ENCODE peak calls at places on chromosomes 13 and 19, in eight cellular contexts. Z is fibroblast of lung; I is cardiac muscle cell; Q is GM23248; F is CD8-positive, alpha-beta T cell; P is WERI-Rb-1; L is NB4; C is fibroblast of villous mesenchyme. K is an unnamed sample.

GRCh38 chr19:39351537-39352037 is 9.4 kb downstream of the SAMD4B start:
- DNase-seq in C (peak), F (no peak), L (no peak), Z (no peak), Q (peak), P (no peak), I (peak), K (no peak)

GRCh38 chr13:44409595-44409994 is 36.0 kb downstream of the SERP2 start:
- DNase-seq in L (no peak), Q (no peak), Z (no peak), F (no peak), P (no peak), I (no peak), C (no peak), K (no peak)

GRCh38 chr13:41499452-41499851 is 42.1 kb downstream of the RGCC start:
- DNase-seq in P (no peak), Q (no peak), I (no peak), F (no peak), C (no peak), L (no peak), Z (no peak), K (no peak)

GRCh38 chr13:99269627-99270252 is 11.6 kb upstream of the GPR18 start:
- DNase-seq in L (peak), C (peak), Q (peak), I (peak), F (no peak), Z (peak), P (peak), K (no peak)

GRCh38 chr19:41479757-41480191 is 36.8 kb downstream of the ERICH4 start:
- DNase-seq in Z (no peak), C (no peak), F (no peak), I (peak), L (peak), Q (no peak), P (no peak), K (no peak)

GRCh38 chr13:78820541-78820940 is 161.6 kb upstream of the OBI1 start:
- DNase-seq in Q (no peak), I (no peak), C (no peak), P (peak), F (no peak), L (no peak), Z (no peak), K (no peak)

GRCh38 chr19:6056801-6057650 is 53.3 kb downstream of the RFX2 start:
- DNase-seq in I (peak), F (no peak), Q (peak), Z (peak), C (peak), L (peak), P (no peak), K (peak)

GRCh38 chr13:113275387-113275786 is 21.7 kb upstream of the LAMP1 start:
- DNase-seq in L (peak), Q (peak), Z (peak), C (peak), I (peak), F (no peak), P (peak), K (peak)

GRCh38 chr13:112248406-112248760 is 127.8 kb upstream of the SPACA7 start:
- DNase-seq in F (no peak), P (no peak), C (no peak), Q (no peak), Z (no peak), L (no peak), I (no peak), K (no peak)

GRCh38 chr13:39245688-39246087 is 207.4 kb downstream of the NHLRC3 start:
- DNase-seq in I (no peak), Z (no peak), C (no peak), F (no peak), P (no peak), L (no peak), Q (no peak), K (no peak)

GRCh38 chr19:45439190-45439568 is 15.5 kb upstream of the ERCC1 start:
- DNase-seq in P (no peak), I (no peak), Z (no peak), L (no peak), F (no peak), C (no peak), Q (no peak), K (no peak)
- H3K4me3 ChIP-seq in P (peak), I (peak), Z (no peak), L (peak), F (peak), C (peak), Q (peak), K (no peak)

DNA sequence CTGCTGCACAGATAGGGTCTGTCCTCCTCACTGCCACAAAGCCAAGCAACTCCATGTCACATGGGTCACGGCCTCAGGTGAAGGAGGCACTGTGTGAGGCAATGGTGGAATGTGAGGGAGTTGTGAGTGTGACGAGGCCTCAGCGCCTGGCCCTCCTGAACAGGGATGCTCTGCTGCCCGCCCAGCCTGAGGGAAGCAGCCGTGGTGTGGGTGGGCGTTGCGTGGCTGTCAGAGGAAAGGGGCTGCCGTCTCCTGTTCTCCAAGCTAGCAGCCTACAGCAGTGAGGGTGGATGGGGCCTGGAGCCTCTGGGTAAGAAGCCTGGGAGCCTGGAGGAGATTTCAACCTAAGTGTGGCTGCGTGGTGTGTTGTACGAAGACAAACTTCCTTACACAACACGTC is 125.0 kb downstream of the COL4A1 start:
- DNase-seq in Z (no peak), P (no peak), Q (no peak), L (no peak), C (no peak), F (no peak), I (no peak), K (no peak)
- H3K4me3 ChIP-seq in Z (no peak), P (no peak), Q (no peak), L (no peak), C (no peak), F (no peak), I (no peak), K (no peak)

DNA sequence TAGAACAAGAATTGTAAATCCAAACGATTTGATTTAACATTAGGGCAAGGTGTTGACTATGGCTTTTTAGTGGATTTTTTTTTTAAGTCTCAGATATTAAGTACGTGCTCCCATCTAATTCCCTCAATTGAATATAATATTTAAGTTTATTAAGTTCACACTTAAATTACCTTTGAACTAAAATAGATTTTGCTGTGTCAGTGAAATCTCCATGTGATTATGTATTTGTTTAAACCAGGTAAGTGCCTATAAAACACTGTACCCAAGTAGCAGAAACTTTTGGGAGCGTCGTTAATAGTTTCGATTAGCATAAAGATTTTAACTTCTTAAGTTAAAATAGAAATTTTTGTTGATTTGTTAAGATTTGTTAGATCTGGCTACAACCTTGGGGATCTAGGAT is 1.6 kb downstream of the CLN5 start:
- DNase-seq in L (no peak), P (no peak), I (no peak), Q (no peak), C (no peak), Z (no peak), F (no peak), K (no peak)
- H3K4me3 ChIP-seq in L (no peak), P (no peak), I (no peak), Q (peak), C (no peak), Z (no peak), F (no peak), K (peak)

GRCh38 chr19:32576790-32577189 is 4.2 kb upstream of the PDCD5 start:
- DNase-seq in C (no peak), L (no peak), Q (no peak), F (no peak), I (no peak), P (no peak), Z (no peak), K (no peak)

GRCh38 chr19:32581704-32582164 is 744 bp downstream of the PDCD5 start:
- DNase-seq in Q (peak), P (peak), I (peak), F (no peak), L (peak), C (peak), Z (peak), K (peak)

GRCh38 chr19:32580901-32581703 is at the start of gene PDCD5:
- DNase-seq in F (peak), I (peak), Q (peak), L (peak), C (peak), P (peak), Z (peak), K (peak)

DNA sequence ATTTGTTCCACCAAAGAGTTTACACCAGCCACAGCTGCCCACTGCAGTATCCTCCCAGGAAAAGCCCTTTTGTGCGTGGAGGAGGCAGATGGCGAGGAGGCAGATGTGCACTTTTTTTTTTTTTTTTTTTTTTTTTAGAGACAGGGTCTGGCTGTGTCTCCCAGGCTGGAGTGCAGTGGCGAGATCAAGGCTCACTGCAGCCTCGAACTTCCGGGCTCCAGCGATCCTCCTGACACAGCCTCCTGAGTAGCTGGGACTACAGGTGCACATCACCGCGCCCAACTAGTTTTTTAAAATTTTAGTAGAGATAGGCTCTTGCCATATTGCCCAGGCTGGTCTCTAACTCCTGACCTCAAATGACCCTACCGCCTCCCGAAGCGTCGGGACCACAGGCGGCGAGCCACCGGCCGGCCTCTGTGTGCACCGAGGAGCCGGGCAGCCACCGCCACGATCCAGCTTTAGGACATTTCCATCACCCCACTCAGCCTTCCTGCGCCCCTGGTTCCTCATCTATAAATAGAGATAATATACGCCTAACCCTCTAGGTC is 563 bp upstream of the PDCD5 start:
- DNase-seq in L (no peak), Q (no peak), P (peak), I (no peak), Z (no peak), C (no peak), F (no peak), K (no peak)
- H3K4me3 ChIP-seq in L (peak), Q (peak), P (peak), I (peak), Z (peak), C (peak), F (peak), K (peak)

GRCh38 chr19:7868671-7869452 is 5.3 kb downstream of the PRR36 start:
- DNase-seq in F (peak), C (peak), P (peak), I (peak), Q (peak), Z (peak), L (peak), K (peak)

GRCh38 chr19:7871280-7871529 is 3.0 kb downstream of the PRR36 start:
- DNase-seq in L (no peak), Z (no peak), C (no peak), I (no peak), F (no peak), Q (no peak), P (no peak), K (no peak)

GRCh38 chr19:7869453-7869909 is 4.7 kb downstream of the PRR36 start:
- DNase-seq in L (peak), F (peak), C (peak), P (no peak), Q (peak), Z (no peak), I (peak), K (peak)

GRCh38 chr19:7870571-7871279 is 3.5 kb downstream of the PRR36 start:
- DNase-seq in F (no peak), Q (peak), Z (peak), C (peak), I (peak), L (peak), P (peak), K (peak)

DNA sequence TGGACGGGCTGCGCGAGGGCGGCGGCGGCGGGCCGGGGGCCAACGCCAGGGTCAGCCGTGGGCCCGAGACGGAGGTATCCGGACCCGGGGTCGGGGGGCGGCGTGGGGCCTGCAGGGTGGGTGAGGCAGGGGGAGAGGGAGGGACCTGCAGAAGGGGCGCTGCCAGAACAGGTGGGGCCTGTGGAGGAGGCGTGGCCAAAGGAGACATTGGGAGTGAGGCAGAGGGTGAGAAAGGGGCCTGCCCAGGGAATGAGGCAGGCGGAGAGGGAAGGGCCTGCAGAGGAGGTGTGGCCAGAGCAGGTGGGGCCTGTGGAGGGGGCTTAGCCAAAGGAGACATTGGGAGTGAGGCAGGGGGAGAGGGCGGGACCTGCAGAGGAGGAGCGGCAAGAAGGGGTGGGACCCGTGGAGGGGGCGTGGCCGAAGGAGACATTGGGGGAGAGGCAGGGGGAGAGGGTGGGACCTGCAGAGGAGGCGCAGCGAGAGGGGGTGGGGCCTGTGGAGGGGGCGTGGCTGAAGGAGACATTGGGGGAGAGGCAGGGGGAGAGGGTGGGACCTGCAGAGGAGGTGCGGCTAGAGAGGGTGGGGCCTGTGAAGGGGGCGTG is 4.2 kb downstream of the PRR36 start:
- DNase-seq in F (no peak), C (peak), Z (no peak), I (no peak), Q (peak), P (peak), L (peak), K (peak)
- H3K4me3 ChIP-seq in F (peak), C (peak), Z (no peak), I (peak), Q (peak), P (no peak), L (no peak), K (no peak)

GRCh38 chr19:47225746-47226425 is 5.1 kb downstream of the BBC3 start:
- DNase-seq in Z (peak), C (peak), Q (peak), P (peak), F (peak), I (peak), L (peak), K (peak)
- H3K4me3 ChIP-seq in Z (no peak), C (peak), Q (peak), P (peak), F (peak), I (peak), L (peak), K (peak)

DNA sequence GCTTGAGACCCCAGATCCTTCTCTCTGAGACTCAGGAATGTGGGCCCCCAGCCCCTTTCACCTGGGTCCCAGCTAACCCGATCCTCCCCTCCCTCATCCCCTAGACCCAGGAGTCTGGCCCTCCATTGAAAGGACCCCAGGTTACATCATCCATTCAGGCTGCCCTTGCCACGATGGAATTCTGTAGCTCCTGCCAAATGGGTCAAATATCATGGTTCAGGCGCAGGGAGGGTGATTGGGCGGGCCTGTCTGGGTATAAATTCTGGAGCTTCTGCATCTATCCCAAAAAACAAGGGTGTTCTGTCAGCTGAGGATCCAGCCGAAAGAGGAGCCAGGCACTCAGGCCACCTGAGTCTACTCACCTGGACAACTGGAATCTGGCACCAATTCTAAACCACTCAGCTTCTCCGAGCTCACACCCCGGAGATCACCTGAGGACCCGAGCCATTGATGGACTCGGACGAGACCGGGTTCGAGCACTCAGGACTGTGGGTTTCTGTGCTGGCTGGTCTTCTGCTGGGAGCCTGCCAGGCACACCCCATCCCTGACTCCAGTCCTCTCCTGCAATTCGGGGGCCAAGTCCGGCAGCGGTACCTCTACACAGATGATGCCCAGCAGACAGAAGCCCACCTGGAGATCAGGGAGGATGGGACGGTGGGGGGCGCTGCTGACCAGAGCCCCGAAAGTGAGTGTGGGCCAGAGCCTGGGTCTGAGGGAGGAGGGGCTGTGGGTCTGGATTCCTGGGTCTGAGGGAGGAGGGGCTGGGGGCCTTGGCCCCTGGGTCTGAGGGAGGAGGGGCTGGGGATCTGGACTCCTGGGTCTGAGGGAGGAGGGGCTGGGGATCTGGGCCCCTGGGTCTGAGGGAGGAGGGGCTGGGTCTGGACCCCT is 707 bp downstream of the FGF21 start:
- DNase-seq in L (no peak), I (no peak), P (no peak), Z (no peak), Q (no peak), F (no peak), C (no peak), K (peak)
- H3K4me3 ChIP-seq in L (no peak), I (no peak), P (no peak), Z (no peak), Q (no peak), F (no peak), C (no peak), K (no peak)

DNA sequence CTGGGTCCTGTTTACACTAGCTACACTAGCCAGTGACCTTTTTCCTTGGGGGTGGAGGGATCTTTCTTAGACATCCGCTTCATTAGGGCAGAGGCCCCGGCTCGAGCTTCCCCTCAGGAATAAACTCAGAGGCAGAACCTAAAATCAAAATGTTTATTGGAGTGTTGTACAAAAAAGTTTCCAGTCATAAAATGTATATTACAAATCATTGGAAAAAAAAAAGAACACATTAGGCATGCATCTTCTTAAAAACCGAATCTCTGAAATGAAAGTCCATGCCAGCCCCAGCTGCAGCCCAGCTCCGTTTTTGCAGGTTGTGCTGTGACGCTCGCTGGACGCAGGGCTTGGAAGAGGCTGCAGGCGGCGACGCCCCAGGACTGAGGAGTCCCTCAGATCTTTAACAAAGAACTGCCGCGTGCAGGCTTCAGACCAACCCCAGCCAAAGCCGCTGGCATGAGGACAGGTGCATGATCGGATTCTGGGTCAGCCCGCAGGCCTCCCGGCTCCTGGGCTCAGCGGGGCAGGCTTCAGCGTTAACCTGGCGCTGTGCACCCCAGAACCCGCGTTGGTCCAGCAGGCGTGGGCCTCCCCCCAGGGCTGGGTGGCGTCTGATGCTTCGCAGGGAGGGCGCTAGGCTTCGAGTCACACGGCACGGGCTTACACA is 773 bp upstream of the TIMM13 start:
- DNase-seq in Q (peak), L (no peak), I (peak), F (no peak), Z (peak), P (peak), C (no peak), K (peak)
- H3K4me3 ChIP-seq in Q (peak), L (no peak), I (peak), F (peak), Z (peak), P (peak), C (peak), K (peak)